ENCODE peak calls at places on chromosomes 6 and 20, in eight cellular contexts. One of them, this sample, is unnamed.

GRCh38 chr6:142735182-142735581 is 209.8 kb downstream of the HIVEP2 start:
- DNase-seq in T47D: no peak
- DNase-seq in WERI-Rb-1: no peak
- DNase-seq in activated T-cell treated with anti-CD3 and anti-CD28 coated beads for 1 hour: no peak
- DNase-seq in HCT116: no peak
- DNase-seq in adrenal gland: no peak
- DNase-seq in CD4-positive, alpha-beta memory T cell: no peak
- DNase-seq in stimulated activated CD4-positive, alpha-beta T cell treated with anti-CD3 and anti-CD28 coated beads, Interleukin-1b, Interleukin-23, amount 100 ng/mL, for 24 hours: no peak
- DNase-seq in this sample: no peak

GRCh38 chr20:49658508-49658907 is 55.2 kb downstream of the B4GALT5 start:
- DNase-seq in WERI-Rb-1: peak
- DNase-seq in HCT116: no peak
- DNase-seq in stimulated activated CD4-positive, alpha-beta T cell treated with anti-CD3 and anti-CD28 coated beads, Interleukin-1b, Interleukin-23, amount 100 ng/mL, for 24 hours: no peak
- DNase-seq in activated T-cell treated with anti-CD3 and anti-CD28 coated beads for 1 hour: no peak
- DNase-seq in adrenal gland: no peak
- DNase-seq in T47D: no peak
- DNase-seq in CD4-positive, alpha-beta memory T cell: no peak
- DNase-seq in this sample: no peak

GRCh38 chr6:16749516-16750485 is 11.5 kb downstream of the ATXN1 start:
- DNase-seq in activated T-cell treated with anti-CD3 and anti-CD28 coated beads for 1 hour: no peak
- DNase-seq in T47D: no peak
- DNase-seq in stimulated activated CD4-positive, alpha-beta T cell treated with anti-CD3 and anti-CD28 coated beads, Interleukin-1b, Interleukin-23, amount 100 ng/mL, for 24 hours: no peak
- DNase-seq in adrenal gland: no peak
- DNase-seq in WERI-Rb-1: no peak
- DNase-seq in CD4-positive, alpha-beta memory T cell: no peak
- DNase-seq in HCT116: no peak
- DNase-seq in this sample: no peak

GRCh38 chr6:91669154-91669903 is 1082.5 kb upstream of the MAP3K7 start:
- DNase-seq in T47D: no peak
- DNase-seq in HCT116: no peak
- DNase-seq in stimulated activated CD4-positive, alpha-beta T cell treated with anti-CD3 and anti-CD28 coated beads, Interleukin-1b, Interleukin-23, amount 100 ng/mL, for 24 hours: no peak
- DNase-seq in adrenal gland: no peak
- DNase-seq in WERI-Rb-1: peak
- DNase-seq in activated T-cell treated with anti-CD3 and anti-CD28 coated beads for 1 hour: no peak
- DNase-seq in CD4-positive, alpha-beta memory T cell: no peak
- DNase-seq in this sample: peak

GRCh38 chr20:52075400-52075799 is 116.2 kb downstream of the ZFP64 start:
- DNase-seq in WERI-Rb-1: no peak
- DNase-seq in T47D: no peak
- DNase-seq in stimulated activated CD4-positive, alpha-beta T cell treated with anti-CD3 and anti-CD28 coated beads, Interleukin-1b, Interleukin-23, amount 100 ng/mL, for 24 hours: no peak
- DNase-seq in HCT116: no peak
- DNase-seq in CD4-positive, alpha-beta memory T cell: no peak
- DNase-seq in adrenal gland: no peak
- DNase-seq in activated T-cell treated with anti-CD3 and anti-CD28 coated beads for 1 hour: no peak
- DNase-seq in this sample: no peak

GRCh38 chr20:30811896-30812671 is 445.4 kb upstream of the DEFB115 start:
- DNase-seq in stimulated activated CD4-positive, alpha-beta T cell treated with anti-CD3 and anti-CD28 coated beads, Interleukin-1b, Interleukin-23, amount 100 ng/mL, for 24 hours: no peak
- DNase-seq in activated T-cell treated with anti-CD3 and anti-CD28 coated beads for 1 hour: no peak
- DNase-seq in adrenal gland: no peak
- DNase-seq in WERI-Rb-1: peak
- DNase-seq in CD4-positive, alpha-beta memory T cell: no peak
- DNase-seq in T47D: peak
- DNase-seq in HCT116: no peak
- DNase-seq in this sample: peak

GRCh38 chr6:37731888-37732287 is 34.2 kb upstream of the MDGA1 start:
- DNase-seq in HCT116: no peak
- DNase-seq in WERI-Rb-1: no peak
- DNase-seq in stimulated activated CD4-positive, alpha-beta T cell treated with anti-CD3 and anti-CD28 coated beads, Interleukin-1b, Interleukin-23, amount 100 ng/mL, for 24 hours: peak
- DNase-seq in adrenal gland: no peak
- DNase-seq in CD4-positive, alpha-beta memory T cell: peak
- DNase-seq in activated T-cell treated with anti-CD3 and anti-CD28 coated beads for 1 hour: peak
- DNase-seq in T47D: no peak
- DNase-seq in this sample: peak

GRCh38 chr20:47319517-47320252 is 36.8 kb downstream of the ZMYND8 start:
- DNase-seq in adrenal gland: no peak
- DNase-seq in CD4-positive, alpha-beta memory T cell: no peak
- DNase-seq in activated T-cell treated with anti-CD3 and anti-CD28 coated beads for 1 hour: no peak
- DNase-seq in T47D: peak
- DNase-seq in stimulated activated CD4-positive, alpha-beta T cell treated with anti-CD3 and anti-CD28 coated beads, Interleukin-1b, Interleukin-23, amount 100 ng/mL, for 24 hours: no peak
- DNase-seq in WERI-Rb-1: no peak
- DNase-seq in HCT116: peak
- DNase-seq in this sample: no peak

GRCh38 chr6:30325150-30325872 is 1.4 kb upstream of the TRIM39 start:
- DNase-seq in HCT116: no peak
- DNase-seq in stimulated activated CD4-positive, alpha-beta T cell treated with anti-CD3 and anti-CD28 coated beads, Interleukin-1b, Interleukin-23, amount 100 ng/mL, for 24 hours: peak
- DNase-seq in T47D: peak
- DNase-seq in CD4-positive, alpha-beta memory T cell: peak
- DNase-seq in WERI-Rb-1: peak
- DNase-seq in adrenal gland: no peak
- DNase-seq in activated T-cell treated with anti-CD3 and anti-CD28 coated beads for 1 hour: peak
- DNase-seq in this sample: no peak

GRCh38 chr20:46823753-46824152 is 70.9 kb upstream of the EYA2 start:
- DNase-seq in CD4-positive, alpha-beta memory T cell: no peak
- DNase-seq in WERI-Rb-1: no peak
- DNase-seq in stimulated activated CD4-positive, alpha-beta T cell treated with anti-CD3 and anti-CD28 coated beads, Interleukin-1b, Interleukin-23, amount 100 ng/mL, for 24 hours: no peak
- DNase-seq in T47D: no peak
- DNase-seq in activated T-cell treated with anti-CD3 and anti-CD28 coated beads for 1 hour: no peak
- DNase-seq in adrenal gland: no peak
- DNase-seq in HCT116: no peak
- DNase-seq in this sample: no peak

GRCh38 chr20:57707849-57708693 is 1.7 kb downstream of the PMEPA1 start:
- DNase-seq in stimulated activated CD4-positive, alpha-beta T cell treated with anti-CD3 and anti-CD28 coated beads, Interleukin-1b, Interleukin-23, amount 100 ng/mL, for 24 hours: no peak
- DNase-seq in adrenal gland: no peak
- DNase-seq in CD4-positive, alpha-beta memory T cell: no peak
- DNase-seq in HCT116: no peak
- DNase-seq in WERI-Rb-1: no peak
- DNase-seq in T47D: peak
- DNase-seq in activated T-cell treated with anti-CD3 and anti-CD28 coated beads for 1 hour: no peak
- DNase-seq in this sample: no peak

GRCh38 chr6:105993769-105994521 is 92.2 kb upstream of the PRDM1 start:
- DNase-seq in WERI-Rb-1: no peak
- DNase-seq in CD4-positive, alpha-beta memory T cell: peak
- DNase-seq in stimulated activated CD4-positive, alpha-beta T cell treated with anti-CD3 and anti-CD28 coated beads, Interleukin-1b, Interleukin-23, amount 100 ng/mL, for 24 hours: no peak
- DNase-seq in HCT116: no peak
- DNase-seq in activated T-cell treated with anti-CD3 and anti-CD28 coated beads for 1 hour: peak
- DNase-seq in adrenal gland: peak
- DNase-seq in T47D: no peak
- DNase-seq in this sample: no peak

GRCh38 chr6:44002591-44003344 is 124.5 kb downstream of the MRPL14 start:
- DNase-seq in HCT116: no peak
- DNase-seq in stimulated activated CD4-positive, alpha-beta T cell treated with anti-CD3 and anti-CD28 coated beads, Interleukin-1b, Interleukin-23, amount 100 ng/mL, for 24 hours: peak
- DNase-seq in T47D: no peak
- DNase-seq in activated T-cell treated with anti-CD3 and anti-CD28 coated beads for 1 hour: peak
- DNase-seq in CD4-positive, alpha-beta memory T cell: peak
- DNase-seq in adrenal gland: peak
- DNase-seq in WERI-Rb-1: peak
- DNase-seq in this sample: peak

GRCh38 chr20:46031701-46032254 is 2.8 kb downstream of the SLC12A5 start:
- DNase-seq in HCT116: no peak
- DNase-seq in adrenal gland: no peak
- DNase-seq in WERI-Rb-1: peak
- DNase-seq in CD4-positive, alpha-beta memory T cell: no peak
- DNase-seq in T47D: no peak
- DNase-seq in stimulated activated CD4-positive, alpha-beta T cell treated with anti-CD3 and anti-CD28 coated beads, Interleukin-1b, Interleukin-23, amount 100 ng/mL, for 24 hours: no peak
- DNase-seq in activated T-cell treated with anti-CD3 and anti-CD28 coated beads for 1 hour: no peak
- DNase-seq in this sample: peak

GRCh38 chr6:15090145-15090579 is 155.7 kb upstream of the JARID2 start:
- DNase-seq in CD4-positive, alpha-beta memory T cell: no peak
- DNase-seq in HCT116: no peak
- DNase-seq in adrenal gland: no peak
- DNase-seq in stimulated activated CD4-positive, alpha-beta T cell treated with anti-CD3 and anti-CD28 coated beads, Interleukin-1b, Interleukin-23, amount 100 ng/mL, for 24 hours: no peak
- DNase-seq in activated T-cell treated with anti-CD3 and anti-CD28 coated beads for 1 hour: no peak
- DNase-seq in T47D: peak
- DNase-seq in WERI-Rb-1: peak
- DNase-seq in this sample: peak

GRCh38 chr6:13404115-13404891 is 76.0 kb upstream of the TBC1D7 start:
- DNase-seq in HCT116: no peak
- DNase-seq in WERI-Rb-1: no peak
- DNase-seq in activated T-cell treated with anti-CD3 and anti-CD28 coated beads for 1 hour: no peak
- DNase-seq in CD4-positive, alpha-beta memory T cell: no peak
- DNase-seq in adrenal gland: no peak
- DNase-seq in stimulated activated CD4-positive, alpha-beta T cell treated with anti-CD3 and anti-CD28 coated beads, Interleukin-1b, Interleukin-23, amount 100 ng/mL, for 24 hours: no peak
- DNase-seq in T47D: no peak
- DNase-seq in this sample: no peak

GRCh38 chr20:17381701-17382100 is 149.5 kb downstream of the BFSP1 start:
- DNase-seq in adrenal gland: no peak
- DNase-seq in HCT116: no peak
- DNase-seq in CD4-positive, alpha-beta memory T cell: no peak
- DNase-seq in WERI-Rb-1: no peak
- DNase-seq in activated T-cell treated with anti-CD3 and anti-CD28 coated beads for 1 hour: no peak
- DNase-seq in T47D: no peak
- DNase-seq in stimulated activated CD4-positive, alpha-beta T cell treated with anti-CD3 and anti-CD28 coated beads, Interleukin-1b, Interleukin-23, amount 100 ng/mL, for 24 hours: no peak
- DNase-seq in this sample: no peak

GRCh38 chr6:13830803-13831202 is 16.4 kb upstream of the MCUR1 start:
- DNase-seq in adrenal gland: no peak
- DNase-seq in activated T-cell treated with anti-CD3 and anti-CD28 coated beads for 1 hour: no peak
- DNase-seq in CD4-positive, alpha-beta memory T cell: no peak
- DNase-seq in HCT116: no peak
- DNase-seq in WERI-Rb-1: no peak
- DNase-seq in stimulated activated CD4-positive, alpha-beta T cell treated with anti-CD3 and anti-CD28 coated beads, Interleukin-1b, Interleukin-23, amount 100 ng/mL, for 24 hours: no peak
- DNase-seq in T47D: no peak
- DNase-seq in this sample: no peak

GRCh38 chr6:167779993-167780655 is 46.6 kb upstream of the AFDN start:
- DNase-seq in WERI-Rb-1: no peak
- DNase-seq in adrenal gland: no peak
- DNase-seq in activated T-cell treated with anti-CD3 and anti-CD28 coated beads for 1 hour: no peak
- DNase-seq in T47D: no peak
- DNase-seq in HCT116: no peak
- DNase-seq in stimulated activated CD4-positive, alpha-beta T cell treated with anti-CD3 and anti-CD28 coated beads, Interleukin-1b, Interleukin-23, amount 100 ng/mL, for 24 hours: no peak
- DNase-seq in CD4-positive, alpha-beta memory T cell: no peak
- DNase-seq in this sample: no peak

GRCh38 chr20:62051901-62052255 is 13.8 kb downstream of the TAF4 start:
- DNase-seq in activated T-cell treated with anti-CD3 and anti-CD28 coated beads for 1 hour: no peak
- DNase-seq in HCT116: no peak
- DNase-seq in WERI-Rb-1: no peak
- DNase-seq in stimulated activated CD4-positive, alpha-beta T cell treated with anti-CD3 and anti-CD28 coated beads, Interleukin-1b, Interleukin-23, amount 100 ng/mL, for 24 hours: no peak
- DNase-seq in CD4-positive, alpha-beta memory T cell: no peak
- DNase-seq in T47D: no peak
- DNase-seq in adrenal gland: no peak
- DNase-seq in this sample: no peak

GRCh38 chr6:86856937-86857563 is 80.3 kb upstream of the HTR1E start:
- DNase-seq in WERI-Rb-1: peak
- DNase-seq in CD4-positive, alpha-beta memory T cell: no peak
- DNase-seq in T47D: peak
- DNase-seq in stimulated activated CD4-positive, alpha-beta T cell treated with anti-CD3 and anti-CD28 coated beads, Interleukin-1b, Interleukin-23, amount 100 ng/mL, for 24 hours: peak
- DNase-seq in HCT116: peak
- DNase-seq in activated T-cell treated with anti-CD3 and anti-CD28 coated beads for 1 hour: no peak
- DNase-seq in adrenal gland: peak
- DNase-seq in this sample: peak

GRCh38 chr6:150881911-150882481 is 16.5 kb downstream of the MTHFD1L start:
- DNase-seq in HCT116: no peak
- DNase-seq in WERI-Rb-1: no peak
- DNase-seq in activated T-cell treated with anti-CD3 and anti-CD28 coated beads for 1 hour: no peak
- DNase-seq in stimulated activated CD4-positive, alpha-beta T cell treated with anti-CD3 and anti-CD28 coated beads, Interleukin-1b, Interleukin-23, amount 100 ng/mL, for 24 hours: no peak
- DNase-seq in T47D: no peak
- DNase-seq in CD4-positive, alpha-beta memory T cell: no peak
- DNase-seq in adrenal gland: peak
- DNase-seq in this sample: no peak

GRCh38 chr6:79301290-79301689 is 66.8 kb upstream of the HMGN3 start:
- DNase-seq in stimulated activated CD4-positive, alpha-beta T cell treated with anti-CD3 and anti-CD28 coated beads, Interleukin-1b, Interleukin-23, amount 100 ng/mL, for 24 hours: no peak
- DNase-seq in WERI-Rb-1: no peak
- DNase-seq in HCT116: no peak
- DNase-seq in adrenal gland: no peak
- DNase-seq in CD4-positive, alpha-beta memory T cell: no peak
- DNase-seq in T47D: no peak
- DNase-seq in activated T-cell treated with anti-CD3 and anti-CD28 coated beads for 1 hour: no peak
- DNase-seq in this sample: no peak

GRCh38 chr6:166877906-166878305 is 78.4 kb downstream of the RNASET2 start:
- DNase-seq in HCT116: peak
- DNase-seq in stimulated activated CD4-positive, alpha-beta T cell treated with anti-CD3 and anti-CD28 coated beads, Interleukin-1b, Interleukin-23, amount 100 ng/mL, for 24 hours: no peak
- DNase-seq in CD4-positive, alpha-beta memory T cell: no peak
- DNase-seq in WERI-Rb-1: no peak
- DNase-seq in activated T-cell treated with anti-CD3 and anti-CD28 coated beads for 1 hour: no peak
- DNase-seq in T47D: no peak
- DNase-seq in adrenal gland: no peak
- DNase-seq in this sample: no peak

This sample was measured in SK-N-DZ.